ENCODE peak calls at places on chromosomes 13 and 19, in six cellular contexts. One of them, this sample, is unnamed. For H3K4me1, the result is how much of the 10 kb centered on the place peaks cover.

GRCh38 chr19:19276386-19276785 is 3.3 kb upstream of the TM6SF2 start:
- DNase-seq in GM12878: no peak
- DNase-seq in H1: no peak
- DNase-seq in HepG2: no peak
- DNase-seq in HCT116: no peak
- DNase-seq in K562: no peak
- DNase-seq in this sample: no peak

GRCh38 chr19:33064117-33064777 is 441 bp downstream of the RHPN2 start:
- DNase-seq in GM12878: no peak
- DNase-seq in H1: peak
- DNase-seq in HepG2: no peak
- DNase-seq in K562: peak
- DNase-seq in HCT116: no peak
- DNase-seq in this sample: no peak

GRCh38 chr13:46926856-46927625 is 30.2 kb upstream of the HTR2A start:
- DNase-seq in HCT116: no peak
- DNase-seq in H1: no peak
- DNase-seq in HepG2: no peak
- DNase-seq in GM12878: no peak
- DNase-seq in K562: no peak
- DNase-seq in this sample: no peak

GRCh38 chr19:35095667-35096368 is 19.8 kb upstream of the FXYD3 start:
- DNase-seq in GM12878: no peak
- DNase-seq in HepG2: no peak
- DNase-seq in K562: peak
- DNase-seq in HCT116: no peak
- DNase-seq in H1: no peak
- DNase-seq in this sample: no peak

GRCh38 chr13:73870036-73870741 is 264.0 kb downstream of the KLF12 start:
- DNase-seq in K562: no peak
- DNase-seq in H1: no peak
- DNase-seq in HepG2: no peak
- DNase-seq in GM12878: no peak
- DNase-seq in HCT116: no peak
- DNase-seq in this sample: no peak

GRCh38 chr19:39645800-39646411 is 9.8 kb upstream of the LGALS16 start:
- DNase-seq in K562: peak
- DNase-seq in GM12878: no peak
- DNase-seq in HepG2: peak
- DNase-seq in HCT116: no peak
- DNase-seq in H1: peak
- DNase-seq in this sample: no peak

GRCh38 chr19:18798384-18799352 is 7.6 kb upstream of the COMP start:
- DNase-seq in HCT116: no peak
- DNase-seq in H1: no peak
- DNase-seq in GM12878: no peak
- DNase-seq in K562: no peak
- DNase-seq in HepG2: peak
- DNase-seq in this sample: no peak

GRCh38 chr19:49327878-49328544 is 3.0 kb upstream of the SLC6A16 start:
- DNase-seq in HCT116: peak
- DNase-seq in GM12878: no peak
- DNase-seq in H1: no peak
- DNase-seq in K562: peak
- DNase-seq in HepG2: peak
- DNase-seq in this sample: no peak

GRCh38 chr19:13864513-13865242 is 12.3 kb upstream of the NANOS3 start:
- DNase-seq in HepG2: no peak
- DNase-seq in HCT116: no peak
- DNase-seq in H1: no peak
- DNase-seq in GM12878: no peak
- DNase-seq in K562: peak
- DNase-seq in this sample: no peak

GRCh38 chr19:34556500-34556899 is 74.9 kb downstream of the WTIP start:
- DNase-seq in H1: peak
- DNase-seq in K562: peak
- DNase-seq in HCT116: peak
- DNase-seq in HepG2: peak
- DNase-seq in GM12878: no peak
- DNase-seq in this sample: peak

GRCh38 chr13:32917504-32917903 is 98.7 kb upstream of the KL start:
- DNase-seq in GM12878: peak
- DNase-seq in K562: no peak
- DNase-seq in H1: no peak
- DNase-seq in HCT116: no peak
- DNase-seq in HepG2: no peak
- DNase-seq in this sample: no peak

GRCh38 chr19:3699071-3699740 is 1.1 kb downstream of the PIP5K1C start:
- DNase-seq in H1: no peak
- DNase-seq in HepG2: no peak
- DNase-seq in GM12878: no peak
- DNase-seq in K562: peak
- DNase-seq in HCT116: no peak
- DNase-seq in this sample: no peak

GRCh38 chr19:45952691-45953505 is 20.8 kb downstream of the NOVA2 start:
- DNase-seq in K562: peak
- DNase-seq in GM12878: no peak
- DNase-seq in HCT116: no peak
- DNase-seq in HepG2: no peak
- DNase-seq in H1: peak
- DNase-seq in this sample: peak

GRCh38 chr19:18044825-18045304 is 36.9 kb downstream of the ARRDC2 start:
- DNase-seq in HCT116: no peak
- DNase-seq in H1: peak
- DNase-seq in GM12878: peak
- DNase-seq in K562: peak
- DNase-seq in HepG2: no peak
- DNase-seq in this sample: no peak

GRCh38 chr19:37507167-37507464 is 377 bp downstream of the ZNF793 start:
- DNase-seq in K562: no peak
- DNase-seq in HepG2: no peak
- DNase-seq in H1: no peak
- DNase-seq in GM12878: no peak
- DNase-seq in HCT116: no peak
- DNase-seq in this sample: no peak

GRCh38 chr13:53126803-53127202 is 98.2 kb downstream of the OLFM4 start:
- DNase-seq in K562: no peak
- DNase-seq in HepG2: no peak
- DNase-seq in H1: no peak
- DNase-seq in GM12878: no peak
- DNase-seq in HCT116: no peak
- DNase-seq in this sample: no peak

GRCh38 chr13:67147257-67148218 is 82.6 kb downstream of the PCDH9 start:
- DNase-seq in GM12878: no peak
- DNase-seq in HepG2: no peak
- DNase-seq in K562: no peak
- DNase-seq in H1: no peak
- DNase-seq in HCT116: no peak
- DNase-seq in this sample: peak

GRCh38 chr13:43911283-43911682 is 31.6 kb downstream of the LACC1 start:
- DNase-seq in HCT116: no peak
- DNase-seq in GM12878: no peak
- DNase-seq in H1: no peak
- DNase-seq in HepG2: no peak
- DNase-seq in K562: no peak
- DNase-seq in this sample: no peak

GRCh38 chr19:48351341-48351752 is 12.4 kb downstream of the TMEM143 start:
- DNase-seq in GM12878: no peak
- DNase-seq in K562: peak
- DNase-seq in HepG2: peak
- DNase-seq in HCT116: no peak
- DNase-seq in H1: peak
- DNase-seq in this sample: peak

GRCh38 chr13:114001331-114002008 is 27.6 kb upstream of the C13orf46 start:
- DNase-seq in GM12878: no peak
- DNase-seq in H1: no peak
- DNase-seq in K562: no peak
- DNase-seq in HepG2: no peak
- DNase-seq in HCT116: no peak
- DNase-seq in this sample: no peak

GRCh38 chr13:19818223-19818842 is 35.6 kb upstream of the PSPC1 start:
- DNase-seq in H1: peak
- DNase-seq in HepG2: peak
- DNase-seq in HCT116: peak
- DNase-seq in GM12878: no peak
- DNase-seq in K562: peak
- DNase-seq in this sample: peak

GRCh38 chr19:3055741-3056453 is 6.4 kb downstream of the TLE5 start:
- DNase-seq in HCT116: peak
- DNase-seq in H1: peak
- DNase-seq in GM12878: no peak
- DNase-seq in HepG2: no peak
- DNase-seq in K562: peak
- DNase-seq in this sample: no peak

GRCh38 chr19:3819989-3820388 is 33.8 kb upstream of the MATK start:
- DNase-seq in H1: no peak
- DNase-seq in HepG2: no peak
- DNase-seq in HCT116: no peak
- DNase-seq in GM12878: no peak
- DNase-seq in K562: no peak
- DNase-seq in this sample: no peak

GRCh38 chr13:31485651-31486051 is 253.7 kb upstream of the RXFP2 start:
- DNase-seq in GM12878: no peak
- DNase-seq in HepG2: no peak
- DNase-seq in K562: no peak
- DNase-seq in HCT116: no peak
- DNase-seq in H1: no peak
- DNase-seq in this sample: no peak

DNA sequence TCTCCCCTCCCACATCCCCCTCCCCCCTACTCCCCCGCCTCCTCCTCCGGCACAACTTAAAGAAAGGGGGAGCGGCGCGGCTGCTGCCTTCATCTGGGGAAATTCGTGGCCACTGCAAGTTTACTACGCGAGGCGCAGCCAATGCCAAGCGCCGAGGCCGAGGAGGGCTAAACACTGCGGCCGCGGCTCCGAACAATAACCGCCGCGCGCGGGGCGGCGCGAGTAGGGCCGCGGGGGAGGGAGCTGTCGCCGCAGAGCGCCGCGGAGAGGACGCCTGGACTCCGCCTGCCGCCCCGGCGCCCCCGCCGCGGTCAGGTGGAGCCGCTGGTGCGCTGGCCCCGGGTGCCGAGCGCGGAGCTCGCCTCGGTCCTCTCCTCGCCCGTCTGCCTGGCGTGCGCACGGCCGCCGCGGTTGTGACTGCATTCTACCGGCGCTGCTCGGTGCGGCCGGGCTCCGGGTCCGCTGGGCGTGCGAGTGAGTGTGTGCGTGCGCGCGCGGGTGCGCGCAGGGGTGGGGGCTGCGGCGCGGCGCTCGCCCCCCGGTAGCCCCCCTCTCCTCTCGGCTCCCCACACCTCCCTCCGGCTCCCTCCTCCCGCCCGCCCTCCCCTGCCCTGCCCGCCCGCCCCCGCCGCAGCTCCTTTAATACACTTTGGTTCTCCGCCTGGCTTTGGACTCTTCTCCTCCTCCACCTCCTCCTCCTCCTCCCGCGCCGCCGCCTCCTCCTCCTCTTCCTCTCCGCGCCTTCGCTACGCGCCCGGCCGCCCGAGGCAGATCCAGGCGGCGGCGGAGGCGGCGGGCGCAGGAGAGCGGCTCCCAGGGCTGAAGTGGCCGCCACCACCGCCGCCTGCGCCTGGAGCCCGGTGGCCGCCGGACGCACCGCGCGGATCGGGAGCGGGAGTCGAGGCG is at the start of gene ZIC2:
- DNase-seq in HepG2: no peak
- DNase-seq in K562: peak
- DNase-seq in H1: peak
- DNase-seq in GM12878: no peak
- DNase-seq in HCT116: peak
- DNase-seq in this sample: no peak
- H3K4me1 ChIP-seq in HepG2: under half
- H3K4me1 ChIP-seq in K562: under half
- H3K4me1 ChIP-seq in H1: under half
- H3K4me1 ChIP-seq in GM12878: under half
- H3K4me1 ChIP-seq in HCT116: under half
- H3K4me1 ChIP-seq in this sample: under half

GRCh38 chr13:112702341-112702982 is 12.6 kb downstream of the ATP11A start:
- DNase-seq in K562: no peak
- DNase-seq in GM12878: no peak
- DNase-seq in HCT116: no peak
- DNase-seq in HepG2: no peak
- DNase-seq in H1: no peak
- DNase-seq in this sample: no peak
- TF ChIP-seq ZNF274 in K562: no peak
- TF ChIP-seq ZNF274 in GM12878: no peak
- TF ChIP-seq ZNF274 in HCT116: no peak
- TF ChIP-seq ZNF274 in HepG2: no peak
- TF ChIP-seq ZNF274 in H1: no peak
- TF ChIP-seq ZNF274 in this sample: no peak

GRCh38 chr19:41064974-41065569 is 23.2 kb upstream of the CYP2A13 start:
- DNase-seq in K562: peak
- DNase-seq in H1: no peak
- DNase-seq in HCT116: peak
- DNase-seq in GM12878: no peak
- DNase-seq in HepG2: no peak
- DNase-seq in this sample: peak
- TF ChIP-seq YY1 in K562: no peak
- TF ChIP-seq YY1 in H1: peak
- TF ChIP-seq YY1 in HCT116: peak
- TF ChIP-seq YY1 in GM12878: peak
- TF ChIP-seq YY1 in HepG2: no peak
- TF ChIP-seq YY1 in this sample: no peak

DNA sequence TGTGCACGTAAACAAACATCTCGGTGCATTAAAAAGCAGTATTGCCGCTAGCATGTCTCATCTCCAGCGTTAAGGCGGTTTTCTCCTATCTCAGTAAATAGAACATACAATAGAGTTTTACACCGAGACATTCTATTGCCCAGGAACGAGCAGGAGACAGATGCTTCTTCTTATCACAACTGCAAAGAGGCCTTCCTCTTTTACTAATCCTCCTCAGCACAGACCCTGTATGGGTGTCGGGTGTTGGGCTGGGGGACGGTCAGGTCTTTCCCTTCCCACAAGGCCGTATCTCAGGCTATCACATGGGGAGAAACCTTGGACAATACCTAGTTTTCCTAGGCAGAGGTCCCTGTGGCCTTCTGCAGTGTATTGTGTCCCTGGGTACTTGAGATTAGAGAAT is 21.2 kb downstream of the ZNF233 start:
- DNase-seq in H1: no peak
- DNase-seq in K562: no peak
- DNase-seq in GM12878: no peak
- DNase-seq in HCT116: no peak
- DNase-seq in HepG2: no peak
- DNase-seq in this sample: no peak
- H3K4me1 ChIP-seq in H1: under half
- H3K4me1 ChIP-seq in K562: under half
- H3K4me1 ChIP-seq in GM12878: under half
- H3K4me1 ChIP-seq in HCT116: under half
- H3K4me1 ChIP-seq in HepG2: under half
- H3K4me1 ChIP-seq in this sample: under half

This sample was measured in NT2/D1.